ENCODE peak calls at places on chromosomes 5 and 9, in four cellular contexts. E, R, J and F are unnamed samples.

GRCh38 chr5:169131944-169132343 is 169.0 kb downstream of the SLIT3 start:
- DNase-seq in E (no peak), R (no peak), J (no peak), F (no peak)

GRCh38 chr9:35258665-35259474 is 97.1 kb downstream of the UNC13B start:
- DNase-seq in E (peak), R (peak), J (peak), F (peak)

GRCh38 chr5:170159101-170159698 is 53.5 kb downstream of the FOXI1 start:
- DNase-seq in E (no peak), R (no peak), J (no peak), F (no peak)

GRCh38 chr9:116355153-116355827 is 201.7 kb downstream of the PAPPA start:
- DNase-seq in E (no peak), R (no peak), J (no peak), F (no peak)

GRCh38 chr5:60036539-60036938 is 143.0 kb upstream of the PDE4D start:
- DNase-seq in E (no peak), R (no peak), J (no peak), F (no peak)

GRCh38 chr5:6867712-6868111 is 154.5 kb downstream of the TENT4A start:
- DNase-seq in E (no peak), R (no peak), J (no peak), F (no peak)

GRCh38 chr9:105842023-105842644 is 147.8 kb downstream of the TMEM38B start:
- DNase-seq in E (no peak), R (peak), J (no peak), F (no peak)

GRCh38 chr5:13640270-13640669 is 304.2 kb downstream of the DNAH5 start:
- DNase-seq in E (no peak), R (no peak), J (no peak), F (no peak)

GRCh38 chr5:112917453-112918005 is 4.5 kb downstream of the REEP5 start:
- DNase-seq in E (no peak), R (no peak), J (no peak), F (no peak)

GRCh38 chr5:43638107-43638506 is 35.1 kb downstream of the NNT start:
- DNase-seq in E (no peak), R (no peak), J (no peak), F (no peak)